ENCODE peak calls at places on chromosomes 1 and 21, in six cellular contexts. W is CD8-positive, alpha-beta T cell; C is GM06990; D is mesothelial cell of epicardium; Q is bronchial epithelial cell; Z is uterus. X is an unnamed sample.
A peak's percentile ranks its signal among the peaks of the same experiment; 100 is the strongest.

GRCh38 chr1:11529330-11529729 is 50.4 kb downstream of the DISP3 start:
- DNase-seq in Q (no peak), D (no peak), W (no peak), Z (no peak), C (no peak), X (no peak)

GRCh38 chr1:114130213-114130612 is 23.5 kb downstream of the SYT6 start:
- DNase-seq in C (no peak), Z (no peak), D (no peak), Q (no peak), W (no peak), X (no peak)

GRCh38 chr1:81505831-81506230 is 294.9 kb upstream of the ADGRL2 start:
- DNase-seq in Z (no peak), D (no peak), C (peak; percentile 55), W (no peak), Q (no peak), X (no peak)

GRCh38 chr1:25698252-25698651 is 81.7 kb downstream of the MAN1C1 start:
- DNase-seq in C (no peak), Q (no peak), D (no peak), W (no peak), Z (no peak), X (no peak)

GRCh38 chr1:24963099-24963872 is 33.2 kb upstream of the RUNX3 start:
- DNase-seq in W (peak; percentile 66), Z (no peak), Q (no peak), C (no peak), D (no peak), X (no peak)

GRCh38 chr1:224565186-224565585 is 50.9 kb upstream of the CNIH3 start:
- DNase-seq in Z (no peak), W (no peak), Q (peak; percentile 97), C (no peak), D (no peak), X (no peak)

GRCh38 chr1:36522021-36522420 is 39.3 kb upstream of the CSF3R start:
- DNase-seq in D (no peak), Q (no peak), C (no peak), W (no peak), Z (no peak), X (no peak)

GRCh38 chr1:32101233-32101681 is 6.6 kb upstream of the KPNA6 start:
- DNase-seq in Z (no peak), Q (peak; percentile 38), C (no peak), D (no peak), W (no peak), X (no peak)

GRCh38 chr1:212678456-212679410 is 20.9 kb downstream of the BATF3 start:
- DNase-seq in W (no peak), D (no peak), C (peak; percentile 85), Z (no peak), Q (no peak), X (no peak)

GRCh38 chr1:214793708-214794107 is 190.7 kb downstream of the CENPF start:
- DNase-seq in Z (no peak), W (no peak), D (no peak), C (no peak), Q (no peak), X (no peak)

GRCh38 chr1:50977575-50978143 is 7.6 kb downstream of the CDKN2C start:
- DNase-seq in D (no peak), Z (peak; percentile 49), C (peak; percentile 69), Q (no peak), W (peak; percentile 6), X (peak; percentile 40)

GRCh38 chr1:81808760-81809159 is 8.0 kb downstream of the ADGRL2 start:
- DNase-seq in D (no peak), Q (no peak), C (no peak), W (no peak), Z (no peak), X (no peak)

GRCh38 chr1:218425647-218426342 is 80.7 kb downstream of the TGFB2 start:
- DNase-seq in Q (peak; percentile 94), W (no peak), C (no peak), Z (no peak), D (no peak), X (no peak)

GRCh38 chr1:243489164-243489527 is 233.3 kb downstream of the SDCCAG8 start:
- DNase-seq in Q (no peak), Z (no peak), C (no peak), D (no peak), W (no peak), X (no peak)

GRCh38 chr21:37827878-37828277 is 88.4 kb downstream of the KCNJ6 start:
- DNase-seq in W (no peak), D (no peak), Q (no peak), Z (no peak), C (no peak), X (no peak)

GRCh38 chr1:38699330-38700076 is 160.1 kb downstream of the RRAGC start:
- DNase-seq in C (no peak), Z (no peak), Q (no peak), D (no peak), W (no peak), X (no peak)

GRCh38 chr1:247077234-247077633 is 1.4 kb downstream of the ZNF670 start:
- DNase-seq in D (no peak), C (no peak), W (no peak), Q (no peak), Z (no peak), X (no peak)

GRCh38 chr1:154404984-154405761 is at the start of gene IL6R:
- DNase-seq in C (peak; percentile 85), W (peak; percentile 69), Q (peak; percentile 90), Z (peak; percentile 94), D (peak; percentile 55), X (peak; percentile 47)

GRCh38 chr1:143735764-143736461 is 235.9 kb downstream of the FAM72C start:
- DNase-seq in Q (peak; percentile 23), W (no peak), D (no peak), Z (no peak), C (peak; percentile 0), X (no peak)

GRCh38 chr1:236143104-236143948 is 987 bp downstream of the GPR137B start:
- DNase-seq in C (no peak), D (no peak), W (peak; percentile 12), Z (no peak), Q (peak; percentile 59), X (peak; percentile 24)

GRCh38 chr1:177274687-177275211 is 104.0 kb downstream of the BRINP2 start:
- DNase-seq in Z (peak; percentile 28), Q (no peak), D (no peak), C (no peak), W (no peak), X (no peak)

GRCh38 chr1:63773815-63774616 is at the start of gene ROR1:
- DNase-seq in C (peak; percentile 37), W (peak; percentile 7), Q (peak; percentile 56), D (peak; percentile 73), Z (peak; percentile 88), X (no peak)

GRCh38 chr1:215104283-215104682 is 21.7 kb downstream of the KCNK2 start:
- DNase-seq in D (no peak), W (no peak), C (no peak), Q (peak; percentile 46), Z (no peak), X (no peak)

GRCh38 chr1:109298666-109299086 is 8.1 kb downstream of the MYBPHL start:
- DNase-seq in Z (no peak), Q (peak; percentile 46), D (no peak), W (no peak), C (no peak), X (no peak)

GRCh38 chr1:93963585-93963984 is 54.4 kb upstream of the GCLM start:
- DNase-seq in C (no peak), Z (no peak), Q (peak; percentile 37), D (no peak), W (no peak), X (no peak)

GRCh38 chr21:45589686-45590245 is 47.5 kb upstream of the SLC19A1 start:
- DNase-seq in W (no peak), C (no peak), D (no peak), Z (peak; percentile 6), Q (no peak), X (peak; percentile 9)

GRCh38 chr1:173504268-173504667 is 27.1 kb downstream of the PRDX6 start:
- DNase-seq in C (no peak), W (no peak), Q (no peak), Z (no peak), D (no peak), X (no peak)

DNA sequence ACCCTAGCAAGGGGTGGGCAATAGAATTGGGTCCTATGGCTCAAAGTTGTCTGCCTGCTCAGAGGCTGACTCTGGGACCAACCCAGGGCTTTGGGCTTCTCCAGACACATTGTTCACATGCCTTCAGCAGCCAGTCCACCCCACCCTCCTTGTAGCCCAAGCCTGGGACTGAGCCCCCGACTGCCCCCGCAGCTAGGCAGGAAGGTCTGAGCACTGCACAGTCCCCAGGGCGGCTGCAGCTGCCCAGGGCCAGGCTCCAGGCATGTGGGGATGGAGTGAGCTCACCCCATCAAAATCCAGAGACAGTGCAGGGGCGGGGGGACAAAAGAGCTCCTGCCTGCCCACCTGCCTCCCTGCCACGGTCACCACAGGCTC is 35.6 kb downstream of the HSPG2 start:
- DNase-seq in Q (no peak), Z (peak; percentile 62), W (no peak), D (no peak), C (no peak), X (no peak)
- TF ChIP-seq CTCF in Q (no peak), Z (no peak), W (no peak), D (no peak), C (no peak), X (no peak)

GRCh38 chr1:156586323-156586722 is 5.3 kb upstream of the NAXE start:
- DNase-seq in Z (no peak), W (no peak), C (no peak), D (no peak), Q (no peak), X (no peak)

GRCh38 chr1:156586892-156587477 is 4.6 kb upstream of the NAXE start:
- DNase-seq in D (no peak), W (no peak), Z (no peak), Q (peak; percentile 54), C (no peak), X (no peak)

GRCh38 chr1:156583821-156584622 is 4.5 kb downstream of the TTC24 start:
- DNase-seq in W (peak; percentile 83), D (peak; percentile 46), Q (peak; percentile 75), C (no peak), Z (peak; percentile 67), X (peak; percentile 60)

GRCh38 chr1:156582388-156583022 is 3.0 kb downstream of the TTC24 start:
- DNase-seq in C (no peak), W (peak; percentile 31), D (no peak), Z (no peak), Q (no peak), X (no peak)

DNA sequence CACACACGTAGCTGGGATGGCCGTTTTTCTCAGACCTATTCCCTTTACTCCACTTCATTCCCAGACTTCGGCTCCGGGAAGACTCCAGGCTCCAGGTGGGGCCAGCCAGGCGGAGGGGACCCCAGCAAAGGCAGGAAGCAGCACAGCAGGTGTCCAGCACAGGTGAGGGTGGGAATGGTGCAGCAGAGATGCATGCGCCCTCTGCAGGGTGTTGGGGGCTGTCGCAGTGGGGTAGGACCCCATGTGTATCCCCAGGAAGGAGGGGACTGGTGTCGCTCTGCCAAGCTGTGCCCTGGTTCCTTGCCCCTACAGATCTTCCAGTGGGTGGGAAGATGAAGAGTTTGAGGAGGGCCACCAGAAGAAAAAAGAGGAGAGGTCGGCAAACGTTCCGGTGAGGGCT is 5.3 kb downstream of the TTC24 start:
- DNase-seq in Q (no peak), W (no peak), D (no peak), C (no peak), Z (no peak), X (no peak)
- TF ChIP-seq CTCF in Q (peak; percentile 14), W (no peak), D (no peak), C (peak; percentile 62), Z (no peak), X (no peak)

GRCh38 chr1:6108937-6109636 is 63.4 kb downstream of the KCNAB2 start:
- DNase-seq in W (peak; percentile 28), C (no peak), D (no peak), Q (peak; percentile 49), Z (no peak), X (no peak)
- TF ChIP-seq CTCF in W (no peak), C (peak; percentile 81), D (no peak), Q (peak; percentile 96), Z (no peak), X (no peak)

GRCh38 chr1:47196622-47197021 is 6.8 kb upstream of the PDZK1IP1 start:
- DNase-seq in C (no peak), W (no peak), Q (no peak), Z (no peak), D (no peak), X (no peak)
- TF ChIP-seq CTCF in C (no peak), W (no peak), Q (no peak), Z (no peak), D (no peak), X (no peak)

X was measured in natural killer cell.